ENCODE peak calls at places on chromosomes 6 and 20, in seven cellular contexts. S, I, O, V, T, Z and X are unnamed samples.
A peak's percentile ranks its signal among the peaks of the same experiment; 100 is the strongest.

GRCh38 chr6:128889870-128890269 is 6.9 kb downstream of the LAMA2 start:
- DNase-seq in T (no peak), I (no peak), Z (no peak), O (no peak), S (no peak), V (no peak), X (no peak)

GRCh38 chr6:167824591-167825041 is 2.1 kb upstream of the AFDN start:
- DNase-seq in T (no peak), I (no peak), Z (peak; percentile 67), S (no peak), V (no peak), O (peak; percentile 68), X (no peak)

GRCh38 chr6:157229733-157230132 is 93.6 kb downstream of the TMEM242 start:
- DNase-seq in S (no peak), Z (peak; percentile 42), T (no peak), O (no peak), V (no peak), I (no peak), X (peak; percentile 59)

GRCh38 chr20:63565699-63566335 is 8.2 kb downstream of the HELZ2 start:
- DNase-seq in V (no peak), I (no peak), S (no peak), Z (no peak), O (no peak), T (no peak), X (no peak)

GRCh38 chr6:136920216-136920857 is 1.8 kb upstream of the SLC35D3 start:
- DNase-seq in V (no peak), I (no peak), O (peak; percentile 33), T (peak; percentile 21), S (no peak), Z (no peak), X (no peak)

GRCh38 chr6:107124934-107125348 is 9.6 kb upstream of the BEND3 start:
- DNase-seq in V (no peak), O (no peak), Z (no peak), T (no peak), S (no peak), I (no peak), X (peak; percentile 54)

GRCh38 chr6:39812853-39813533 is 20.8 kb downstream of the DAAM2 start:
- DNase-seq in T (no peak), V (peak; percentile 38), O (no peak), I (no peak), Z (no peak), S (peak; percentile 56), X (peak; percentile 70)

GRCh38 chr20:38859070-38859690 is 53.7 kb downstream of the PPP1R16B start:
- DNase-seq in T (no peak), Z (no peak), S (no peak), O (no peak), V (no peak), I (no peak), X (no peak)

GRCh38 chr20:36128463-36129176 is 25.9 kb upstream of the EPB41L1 start:
- DNase-seq in Z (no peak), O (no peak), V (no peak), T (no peak), I (no peak), S (peak; percentile 39), X (peak; percentile 47)

GRCh38 chr6:75934643-75935472 is 137.6 kb downstream of the IMPG1 start:
- DNase-seq in T (peak; percentile 77), Z (peak; percentile 65), O (peak; percentile 85), S (no peak), I (no peak), V (peak; percentile 66), X (peak; percentile 85)

GRCh38 chr6:19805146-19805515 is 32.0 kb upstream of the ID4 start:
- DNase-seq in O (peak; percentile 68), V (no peak), S (no peak), Z (no peak), I (no peak), T (no peak), X (no peak)

GRCh38 chr20:35146922-35147574 is at the start of gene EDEM2:
- DNase-seq in V (peak; percentile 98), T (peak; percentile 95), O (peak; percentile 97), S (peak; percentile 81), I (peak; percentile 97), Z (peak; percentile 97), X (peak; percentile 97)

GRCh38 chr6:69631552-69632346 is 165.1 kb downstream of the LMBRD1 start:
- DNase-seq in S (no peak), T (no peak), Z (no peak), V (no peak), I (no peak), O (no peak), X (no peak)

GRCh38 chr6:33770833-33771341 is 18.0 kb downstream of the LEMD2 start:
- DNase-seq in Z (no peak), I (no peak), T (no peak), O (no peak), S (no peak), V (no peak), X (no peak)

GRCh38 chr6:33772902-33773472 is 15.9 kb downstream of the LEMD2 start:
- DNase-seq in I (no peak), Z (no peak), S (no peak), V (peak; percentile 50), T (no peak), O (peak; percentile 49), X (no peak)

GRCh38 chr6:33772114-33772830 is 16.7 kb downstream of the LEMD2 start:
- DNase-seq in V (peak; percentile 60), T (no peak), I (no peak), S (no peak), O (no peak), Z (no peak), X (no peak)

GRCh38 chr6:33770116-33770832 is 18.7 kb downstream of the LEMD2 start:
- DNase-seq in V (peak; percentile 47), T (no peak), Z (no peak), I (no peak), S (no peak), O (no peak), X (no peak)

DNA sequence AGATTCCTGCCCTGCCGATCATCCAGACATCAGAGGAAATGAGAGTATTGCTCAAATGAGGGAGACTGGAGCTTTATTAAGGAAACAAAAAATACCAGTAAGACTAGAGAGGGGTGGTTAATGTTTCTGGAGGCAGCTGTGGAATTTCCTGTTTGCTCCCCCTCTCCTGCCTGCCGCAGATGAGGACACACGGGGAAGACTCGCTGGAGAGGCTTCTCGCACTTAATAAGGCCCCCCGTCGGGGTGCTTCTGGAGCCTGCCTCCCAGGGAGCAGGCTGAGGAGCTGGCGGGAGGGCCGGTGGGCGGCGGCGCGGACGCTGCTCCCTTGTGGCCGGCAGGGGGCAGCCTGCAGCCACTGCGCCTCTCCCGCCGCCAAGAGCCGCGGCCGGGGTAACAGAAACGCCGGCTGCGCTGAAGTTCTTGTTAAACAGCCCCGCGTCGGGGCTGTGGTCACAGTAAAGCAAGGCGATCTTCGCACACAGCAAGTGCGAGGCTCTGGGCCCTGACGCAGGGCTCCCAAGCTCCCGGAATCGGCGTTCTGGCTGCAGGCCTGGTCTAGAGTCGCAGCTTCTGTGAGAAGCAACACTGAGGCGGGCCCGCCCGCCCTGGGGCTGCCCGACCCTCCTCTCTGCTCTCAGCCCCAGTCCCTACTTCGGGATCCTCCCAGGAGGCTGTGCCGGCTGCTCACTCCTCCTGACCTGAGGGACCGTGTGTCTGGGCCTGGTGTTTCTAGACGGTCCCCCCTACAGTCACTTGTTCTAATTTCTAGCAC is 17.4 kb downstream of the LEMD2 start:
- DNase-seq in O (peak; percentile 100), Z (peak; percentile 89), I (peak; percentile 65), T (peak; percentile 92), V (peak; percentile 88), S (peak; percentile 60), X (peak; percentile 86)
- H3K4me3 ChIP-seq in O (no peak overlapping the region), Z (peak overlapping the region; percentile 9), I (no peak overlapping the region), T (peak overlapping the region; percentile 40), V (no peak overlapping the region), S (peak overlapping the region; percentile 16), X (no peak overlapping the region)

GRCh38 chr6:149898966-149899365 is 1.1 kb upstream of the RAET1E start:
- DNase-seq in Z (no peak), I (no peak), V (no peak), T (no peak), S (no peak), O (no peak), X (peak; percentile 30)

GRCh38 chr6:149900620-149901443 is 2.9 kb upstream of the RAET1E start:
- DNase-seq in O (no peak), I (no peak), Z (no peak), V (no peak), T (no peak), S (no peak), X (peak; percentile 19)

GRCh38 chr6:149899926-149900619 is 2.2 kb upstream of the RAET1E start:
- DNase-seq in V (no peak), S (no peak), I (no peak), Z (no peak), O (no peak), T (no peak), X (peak; percentile 26)

GRCh38 chr6:149897855-149898744 is at the start of gene RAET1E:
- DNase-seq in V (no peak), S (no peak), T (no peak), Z (no peak), O (peak; percentile 32), I (no peak), X (peak; percentile 56)

DNA sequence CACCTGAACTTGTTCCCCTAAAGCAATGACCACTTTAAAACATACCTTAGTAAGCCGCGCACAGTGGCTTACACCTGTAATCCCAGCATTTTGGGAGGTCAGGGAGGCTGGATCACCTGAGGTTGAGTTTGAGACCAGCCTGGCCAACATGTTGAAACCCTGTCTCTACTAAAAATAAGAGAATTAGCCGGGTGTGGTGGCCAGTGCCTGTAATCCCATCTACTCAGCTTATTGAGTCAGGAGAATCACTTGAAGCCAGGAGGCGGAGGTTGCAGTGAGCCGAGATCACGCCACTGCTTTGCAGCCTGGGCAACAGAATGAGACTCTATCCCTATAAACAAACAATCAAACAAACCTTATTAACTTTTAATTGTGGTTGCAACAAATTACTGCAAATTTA is 1.6 kb upstream of the RAET1E start:
- DNase-seq in O (no peak), V (no peak), Z (no peak), T (no peak), S (no peak), I (no peak), X (peak; percentile 22)
- H3K4me1 ChIP-seq in O (peaks cover 19% of the 10 kb centered on the region), V (peaks cover 22% of the 10 kb centered on the region), Z (peaks cover 32% of the 10 kb centered on the region), T (peaks cover 5% of the 10 kb centered on the region), S (peaks cover 37% of the 10 kb centered on the region), I (peaks cover 22% of the 10 kb centered on the region), X (peaks cover 5% of the 10 kb centered on the region)

GRCh38 chr20:51333971-51334370 is 208.5 kb downstream of the NFATC2 start:
- DNase-seq in T (no peak), O (no peak), I (no peak), V (no peak), Z (no peak), S (no peak), X (no peak)

GRCh38 chr20:51333446-51333845 is 209.1 kb downstream of the NFATC2 start:
- DNase-seq in O (no peak), S (no peak), Z (no peak), I (no peak), V (no peak), T (no peak), X (no peak)

GRCh38 chr20:51334609-51335008 is 207.9 kb downstream of the NFATC2 start:
- DNase-seq in I (no peak), T (no peak), S (no peak), O (no peak), V (no peak), Z (no peak), X (no peak)

GRCh38 chr20:51329845-51330244 is 212.7 kb downstream of the NFATC2 start:
- DNase-seq in I (no peak), Z (no peak), O (no peak), T (no peak), S (no peak), V (no peak), X (no peak)

GRCh38 chr20:51331466-51331865 is 211.1 kb downstream of the NFATC2 start:
- DNase-seq in T (no peak), Z (no peak), S (no peak), V (no peak), I (no peak), O (no peak), X (no peak)
- H3K27ac ChIP-seq in T (no peak overlapping the region), Z (no peak overlapping the region), S (no peak overlapping the region), V (no peak overlapping the region), I (no peak overlapping the region), O (no peak overlapping the region), X (no peak overlapping the region)

GRCh38 chr20:6265204-6265904 is 142.5 kb upstream of the FERMT1 start:
- DNase-seq in V (no peak), T (peak; percentile 22), Z (no peak), I (no peak), O (peak; percentile 11), S (no peak), X (peak; percentile 55)
- H3K4me3 ChIP-seq in V (peak overlapping the region; percentile 40), T (peak overlapping the region; percentile 20), Z (no peak overlapping the region), I (no peak overlapping the region), O (no peak overlapping the region), S (no peak overlapping the region), X (no peak overlapping the region)